ENCODE peak calls at places on chromosome 7, in four cellular contexts. One of them, this sample, is unnamed.

GRCh38 chr7:13276977-13277376 is 589.5 kb downstream of the ARL4A start:
- DNase-seq in B cell: no peak
- DNase-seq in ascending aorta: no peak
- DNase-seq in suprapubic skin: no peak
- DNase-seq in this sample: no peak

GRCh38 chr7:77831481-77831880 is 32.9 kb downstream of the PHTF2 start:
- DNase-seq in B cell: no peak
- DNase-seq in ascending aorta: no peak
- DNase-seq in suprapubic skin: no peak
- DNase-seq in this sample: no peak

GRCh38 chr7:28954446-28954845 is 3.7 kb downstream of the TRIL start:
- DNase-seq in B cell: no peak
- DNase-seq in ascending aorta: no peak
- DNase-seq in suprapubic skin: no peak
- DNase-seq in this sample: no peak

GRCh38 chr7:114910787-114911186 is 11.1 kb upstream of the MDFIC start:
- DNase-seq in B cell: no peak
- DNase-seq in ascending aorta: no peak
- DNase-seq in suprapubic skin: no peak
- DNase-seq in this sample: no peak

GRCh38 chr7:86904949-86905834 is 154.3 kb downstream of the ELAPOR2 start:
- DNase-seq in B cell: no peak
- DNase-seq in ascending aorta: no peak
- DNase-seq in suprapubic skin: no peak
- DNase-seq in this sample: peak; percentile 31

GRCh38 chr7:129066290-129067131 is 11.6 kb upstream of the TNPO3 start:
- DNase-seq in B cell: no peak
- DNase-seq in ascending aorta: no peak
- DNase-seq in suprapubic skin: no peak
- DNase-seq in this sample: peak; percentile 23

GRCh38 chr7:149207324-149208035 is 12.1 kb downstream of the ZNF282 start:
- DNase-seq in B cell: no peak
- DNase-seq in ascending aorta: no peak
- DNase-seq in suprapubic skin: no peak
- DNase-seq in this sample: no peak

GRCh38 chr7:22447008-22447407 is 53.0 kb downstream of the STEAP1B start:
- DNase-seq in B cell: no peak
- DNase-seq in ascending aorta: no peak
- DNase-seq in suprapubic skin: no peak
- DNase-seq in this sample: no peak

GRCh38 chr7:2054927-2055326 is 177.8 kb downstream of the MAD1L1 start:
- DNase-seq in B cell: no peak
- DNase-seq in ascending aorta: no peak
- DNase-seq in suprapubic skin: no peak
- DNase-seq in this sample: no peak

GRCh38 chr7:38932509-38933168 is 23.6 kb upstream of the VPS41 start:
- DNase-seq in B cell: no peak
- DNase-seq in ascending aorta: no peak
- DNase-seq in suprapubic skin: no peak
- DNase-seq in this sample: peak; percentile 45

GRCh38 chr7:116583653-116584052 is 58.8 kb downstream of the CAV1 start:
- DNase-seq in B cell: peak; percentile 59
- DNase-seq in ascending aorta: no peak
- DNase-seq in suprapubic skin: no peak
- DNase-seq in this sample: no peak

GRCh38 chr7:148963583-148964509 is 64.5 kb downstream of the PDIA4 start:
- DNase-seq in B cell: no peak
- DNase-seq in ascending aorta: no peak
- DNase-seq in suprapubic skin: no peak
- DNase-seq in this sample: peak; percentile 29

GRCh38 chr7:134140889-134141867 is 14.0 kb downstream of the LRGUK start:
- DNase-seq in B cell: peak; percentile 52
- DNase-seq in ascending aorta: no peak
- DNase-seq in suprapubic skin: peak; percentile 67
- DNase-seq in this sample: peak; percentile 57

GRCh38 chr7:36015733-36016132 is 137.3 kb upstream of the EEPD1 start:
- DNase-seq in B cell: no peak
- DNase-seq in ascending aorta: no peak
- DNase-seq in suprapubic skin: no peak
- DNase-seq in this sample: no peak

GRCh38 chr7:39608278-39608677 is 15.1 kb upstream of the RALA start:
- DNase-seq in B cell: no peak
- DNase-seq in ascending aorta: no peak
- DNase-seq in suprapubic skin: no peak
- DNase-seq in this sample: peak; percentile 90

GRCh38 chr7:29563590-29564454 is at the start of gene PRR15:
- DNase-seq in B cell: no peak
- DNase-seq in ascending aorta: no peak
- DNase-seq in suprapubic skin: no peak
- DNase-seq in this sample: peak; percentile 56

GRCh38 chr7:74092964-74093339 is 9.3 kb downstream of the LIMK1 start:
- DNase-seq in B cell: no peak
- DNase-seq in ascending aorta: peak; percentile 44
- DNase-seq in suprapubic skin: peak; percentile 79
- DNase-seq in this sample: peak; percentile 40

GRCh38 chr7:66778201-66778600 is 37.7 kb downstream of the RABGEF1 start:
- DNase-seq in B cell: no peak
- DNase-seq in ascending aorta: no peak
- DNase-seq in suprapubic skin: no peak
- DNase-seq in this sample: no peak

GRCh38 chr7:207418-208127 is 15.2 kb downstream of the FAM20C start:
- DNase-seq in B cell: no peak
- DNase-seq in ascending aorta: no peak
- DNase-seq in suprapubic skin: no peak
- DNase-seq in this sample: no peak

GRCh38 chr7:131720703-131721102 is 164.3 kb upstream of the PODXL start:
- DNase-seq in B cell: no peak
- DNase-seq in ascending aorta: no peak
- DNase-seq in suprapubic skin: no peak
- DNase-seq in this sample: no peak

GRCh38 chr7:14009453-14010418 is 20.3 kb upstream of the ETV1 start:
- DNase-seq in B cell: no peak
- DNase-seq in ascending aorta: no peak
- DNase-seq in suprapubic skin: no peak
- DNase-seq in this sample: no peak

GRCh38 chr7:117383826-117384225 is 43.5 kb downstream of the ASZ1 start:
- DNase-seq in B cell: no peak
- DNase-seq in ascending aorta: no peak
- DNase-seq in suprapubic skin: no peak
- DNase-seq in this sample: no peak

GRCh38 chr7:158382363-158382988 is 205.1 kb downstream of the PTPRN2 start:
- DNase-seq in B cell: no peak
- DNase-seq in ascending aorta: no peak
- DNase-seq in suprapubic skin: no peak
- DNase-seq in this sample: no peak

GRCh38 chr7:72098812-72099211 is 313.3 kb downstream of the CALN1 start:
- DNase-seq in B cell: no peak
- DNase-seq in ascending aorta: no peak
- DNase-seq in suprapubic skin: peak; percentile 69
- DNase-seq in this sample: no peak

GRCh38 chr7:69937097-69937496 is 338.8 kb downstream of the AUTS2 start:
- DNase-seq in B cell: no peak
- DNase-seq in ascending aorta: no peak
- DNase-seq in suprapubic skin: no peak
- DNase-seq in this sample: no peak

GRCh38 chr7:31775511-31775910 is 88.5 kb downstream of the PPP1R17 start:
- DNase-seq in B cell: no peak
- DNase-seq in ascending aorta: no peak
- DNase-seq in suprapubic skin: no peak
- DNase-seq in this sample: no peak

GRCh38 chr7:130986271-130986690 is 252.3 kb upstream of the KLF14 start:
- DNase-seq in B cell: no peak
- DNase-seq in ascending aorta: no peak
- DNase-seq in suprapubic skin: no peak
- DNase-seq in this sample: peak; percentile 18

GRCh38 chr7:54864718-54865117 is 105.7 kb upstream of the SEC61G start:
- DNase-seq in B cell: no peak
- DNase-seq in ascending aorta: no peak
- DNase-seq in suprapubic skin: no peak
- DNase-seq in this sample: no peak

GRCh38 chr7:112362053-112362650 is 88.1 kb upstream of the IFRD1 start:
- DNase-seq in B cell: no peak
- DNase-seq in ascending aorta: no peak
- DNase-seq in suprapubic skin: no peak
- DNase-seq in this sample: no peak

GRCh38 chr7:135109976-135110375 is 37.9 kb upstream of the TMEM140 start:
- DNase-seq in B cell: no peak
- DNase-seq in ascending aorta: no peak
- DNase-seq in suprapubic skin: no peak
- DNase-seq in this sample: no peak

GRCh38 chr7:10128748-10129147 is 844.9 kb upstream of the PHF14 start:
- DNase-seq in B cell: no peak
- DNase-seq in ascending aorta: no peak
- DNase-seq in suprapubic skin: no peak
- DNase-seq in this sample: no peak

GRCh38 chr7:37336259-37336658 is 112.4 kb downstream of the ELMO1 start:
- DNase-seq in B cell: peak; percentile 80
- DNase-seq in ascending aorta: no peak
- DNase-seq in suprapubic skin: no peak
- DNase-seq in this sample: no peak

GRCh38 chr7:65750511-65751344 is 122.1 kb upstream of the VKORC1L1 start:
- DNase-seq in B cell: peak; percentile 86
- DNase-seq in ascending aorta: peak; percentile 57
- DNase-seq in suprapubic skin: peak; percentile 92
- DNase-seq in this sample: peak; percentile 92

GRCh38 chr7:8408871-8409270 is 24.5 kb upstream of the NXPH1 start:
- DNase-seq in B cell: no peak
- DNase-seq in ascending aorta: no peak
- DNase-seq in suprapubic skin: no peak
- DNase-seq in this sample: no peak

GRCh38 chr7:94656925-94657731 is 1.2 kb upstream of the SGCE start:
- DNase-seq in B cell: peak; percentile 47
- DNase-seq in ascending aorta: no peak
- DNase-seq in suprapubic skin: no peak
- DNase-seq in this sample: peak; percentile 55

GRCh38 chr7:92809397-92810241 is 26.8 kb downstream of the CDK6 start:
- DNase-seq in B cell: no peak
- DNase-seq in ascending aorta: no peak
- DNase-seq in suprapubic skin: no peak
- DNase-seq in this sample: peak; percentile 90

This sample was measured in endothelial cell of umbilical vein.